ENCODE peak calls at places on chromosomes 5 and 9, in four cellular contexts. One of them, this sample, is unnamed.

GRCh38 chr9:128024761-128025308 is 42.3 kb downstream of the NAIF1 start:
- DNase-seq in GM20000: no peak
- DNase-seq in tibial artery: no peak
- DNase-seq in AG08395: no peak
- DNase-seq in this sample: no peak

GRCh38 chr5:145340099-145340498 is 495.0 kb downstream of the PRELID2 start:
- DNase-seq in GM20000: no peak
- DNase-seq in tibial artery: no peak
- DNase-seq in AG08395: no peak
- DNase-seq in this sample: no peak

GRCh38 chr5:43073597-43074546 is 33.8 kb upstream of the ANXA2R start:
- DNase-seq in GM20000: peak
- DNase-seq in tibial artery: no peak
- DNase-seq in AG08395: peak
- DNase-seq in this sample: no peak

GRCh38 chr9:89177401-89178161 is 1.0 kb downstream of the SHC3 start:
- DNase-seq in GM20000: no peak
- DNase-seq in tibial artery: no peak
- DNase-seq in AG08395: no peak
- DNase-seq in this sample: no peak

GRCh38 chr5:38451372-38451735 is 105.1 kb downstream of the LIFR start:
- DNase-seq in GM20000: no peak
- DNase-seq in tibial artery: no peak
- DNase-seq in AG08395: no peak
- DNase-seq in this sample: no peak

GRCh38 chr5:68478306-68479091 is 262.9 kb downstream of the PIK3R1 start:
- DNase-seq in GM20000: no peak
- DNase-seq in tibial artery: no peak
- DNase-seq in AG08395: peak
- DNase-seq in this sample: no peak

GRCh38 chr5:137220523-137220927 is 278.6 kb downstream of the SPOCK1 start:
- DNase-seq in GM20000: peak
- DNase-seq in tibial artery: no peak
- DNase-seq in AG08395: peak
- DNase-seq in this sample: no peak

GRCh38 chr5:104987074-104987473 is 1424.5 kb upstream of the NUDT12 start:
- DNase-seq in GM20000: no peak
- DNase-seq in tibial artery: no peak
- DNase-seq in AG08395: no peak
- DNase-seq in this sample: no peak

GRCh38 chr9:90642570-90643539 is at the start of gene DIRAS2:
- DNase-seq in GM20000: peak
- DNase-seq in tibial artery: peak
- DNase-seq in AG08395: peak
- DNase-seq in this sample: no peak

GRCh38 chr5:94900006-94900505 is 281.6 kb downstream of the SLF1 start:
- DNase-seq in GM20000: no peak
- DNase-seq in tibial artery: no peak
- DNase-seq in AG08395: no peak
- DNase-seq in this sample: no peak

GRCh38 chr5:92394935-92395334 is 1011.8 kb upstream of the ARRDC3 start:
- DNase-seq in GM20000: no peak
- DNase-seq in tibial artery: no peak
- DNase-seq in AG08395: no peak
- DNase-seq in this sample: no peak

GRCh38 chr9:125262217-125262991 is 778 bp downstream of the GAPVD1 start:
- DNase-seq in GM20000: no peak
- DNase-seq in tibial artery: no peak
- DNase-seq in AG08395: peak
- DNase-seq in this sample: no peak

GRCh38 chr9:121350993-121351561 is 19.0 kb downstream of the STOM start:
- DNase-seq in GM20000: no peak
- DNase-seq in tibial artery: peak
- DNase-seq in AG08395: peak
- DNase-seq in this sample: peak

GRCh38 chr9:10678790-10679189 is 66.0 kb upstream of the PTPRD start:
- DNase-seq in GM20000: no peak
- DNase-seq in tibial artery: no peak
- DNase-seq in AG08395: no peak
- DNase-seq in this sample: no peak

GRCh38 chr9:33272061-33272460 is 7.2 kb downstream of the CHMP5 start:
- DNase-seq in GM20000: no peak
- DNase-seq in tibial artery: no peak
- DNase-seq in AG08395: no peak
- DNase-seq in this sample: no peak

GRCh38 chr9:31745886-31746285 is 638.6 kb upstream of the ACO1 start:
- DNase-seq in GM20000: no peak
- DNase-seq in tibial artery: no peak
- DNase-seq in AG08395: no peak
- DNase-seq in this sample: no peak

GRCh38 chr5:71714911-71715310 is 4.2 kb upstream of the CARTPT start:
- DNase-seq in GM20000: no peak
- DNase-seq in tibial artery: no peak
- DNase-seq in AG08395: no peak
- DNase-seq in this sample: no peak

GRCh38 chr9:116504081-116504480 is 183.0 kb upstream of the TRIM32 start:
- DNase-seq in GM20000: no peak
- DNase-seq in tibial artery: no peak
- DNase-seq in AG08395: no peak
- DNase-seq in this sample: no peak

GRCh38 chr5:172731286-172732073 is 39.5 kb downstream of the DUSP1 start:
- DNase-seq in GM20000: no peak
- DNase-seq in tibial artery: peak
- DNase-seq in AG08395: no peak
- DNase-seq in this sample: no peak

GRCh38 chr5:7464182-7464581 is 68.2 kb downstream of the ADCY2 start:
- DNase-seq in GM20000: no peak
- DNase-seq in tibial artery: no peak
- DNase-seq in AG08395: no peak
- DNase-seq in this sample: no peak

GRCh38 chr9:95793924-95794828 is 81.3 kb upstream of the ERCC6L2 start:
- DNase-seq in GM20000: no peak
- DNase-seq in tibial artery: no peak
- DNase-seq in AG08395: peak
- DNase-seq in this sample: no peak

GRCh38 chr9:131712151-131712716 is 27.6 kb downstream of the RAPGEF1 start:
- DNase-seq in GM20000: no peak
- DNase-seq in tibial artery: no peak
- DNase-seq in AG08395: no peak
- DNase-seq in this sample: no peak

GRCh38 chr5:132767150-132767549 is 9.9 kb downstream of the SEPTIN8 start:
- DNase-seq in GM20000: no peak
- DNase-seq in tibial artery: no peak
- DNase-seq in AG08395: no peak
- DNase-seq in this sample: no peak

GRCh38 chr9:129023908-129024233 is 4.3 kb downstream of the SH3GLB2 start:
- DNase-seq in GM20000: no peak
- DNase-seq in tibial artery: no peak
- DNase-seq in AG08395: no peak
- DNase-seq in this sample: no peak

This sample was measured in ovary.